ENCODE peak calls at places on chromosomes 11 and 22, in five cellular contexts. O is lower leg skin; E is activated CD4-positive, alpha-beta T cell treated with anti-CD3 and anti-CD28 coated beads, Interleukin-2, amount 50 U/mL, for 1 hour; R is body of pancreas; M is hypothalamus. F is an unnamed sample.

GRCh38 chr11:3091081-3091845 is 34.0 kb upstream of the CARS1 start:
- DNase-seq in O (peak; percentile 85), E (no peak), R (no peak), M (no peak), F (peak; percentile 19)

GRCh38 chr11:131370901-131371790 is 731 bp downstream of the NTM start:
- DNase-seq in O (no peak), E (no peak), R (no peak), M (no peak), F (no peak)

GRCh38 chr11:76166314-76166713 is 40.0 kb downstream of the WNT11 start:
- DNase-seq in O (no peak), E (no peak), R (no peak), M (no peak), F (no peak)

GRCh38 chr11:16759857-16760256 is 21.4 kb downstream of the C11orf58 start:
- DNase-seq in O (no peak), E (no peak), R (no peak), M (no peak), F (no peak)

GRCh38 chr22:37303821-37304274 is 21.5 kb downstream of the CYTH4 start:
- DNase-seq in O (no peak), E (no peak), R (no peak), M (no peak), F (no peak)

GRCh38 chr22:20239951-20240773 is 28.0 kb downstream of the RTN4R start:
- DNase-seq in O (no peak), E (no peak), R (no peak), M (no peak), F (no peak)

GRCh38 chr11:46345131-46345597 is 2.1 kb upstream of the DGKZ start:
- DNase-seq in O (peak; percentile 93), E (no peak), R (no peak), M (no peak), F (no peak)

GRCh38 chr11:111944651-111945051 is 7.5 kb downstream of the DIXDC1 start:
- DNase-seq in O (no peak), E (no peak), R (no peak), M (no peak), F (no peak)

GRCh38 chr11:66002648-66003225 is 434 bp downstream of the BANF1 start:
- DNase-seq in O (no peak), E (no peak), R (peak; percentile 79), M (no peak), F (no peak)

GRCh38 chr11:646214-646613 is 9.1 kb downstream of the DRD4 start:
- DNase-seq in O (no peak), E (no peak), R (no peak), M (no peak), F (no peak)

GRCh38 chr11:20363500-20364411 is at the start of gene HTATIP2:
- DNase-seq in O (peak; percentile 94), E (peak; percentile 67), R (peak; percentile 61), M (no peak), F (no peak)

GRCh38 chr11:78031629-78032028 is 8.6 kb upstream of the KCTD14 start:
- DNase-seq in O (no peak), E (no peak), R (no peak), M (no peak), F (no peak)

GRCh38 chr11:60950933-60951610 is 904 bp downstream of the SLC15A3 start:
- DNase-seq in O (no peak), E (peak; percentile 38), R (no peak), M (no peak), F (no peak)

GRCh38 chr11:58905141-58905715 is 34.1 kb upstream of the GLYATL1 start:
- DNase-seq in O (no peak), E (no peak), R (no peak), M (no peak), F (no peak)

GRCh38 chr11:117045956-117046355 is 52.3 kb downstream of the SIK3 start:
- DNase-seq in O (no peak), E (no peak), R (no peak), M (no peak), F (no peak)

GRCh38 chr22:21816787-21817496 is 50.5 kb downstream of the MAPK1 start:
- DNase-seq in O (no peak), E (peak; percentile 8), R (no peak), M (no peak), F (peak; percentile 11)

GRCh38 chr11:61778920-61779650 is 13.3 kb downstream of the TMEM258 start:
- DNase-seq in O (no peak), E (no peak), R (no peak), M (no peak), F (no peak)

GRCh38 chr22:42388130-42388797 is 43.9 kb downstream of the NFAM1 start:
- DNase-seq in O (no peak), E (no peak), R (peak; percentile 23), M (peak; percentile 41), F (peak; percentile 72)

GRCh38 chr11:116432301-116432700 is 340.5 kb downstream of the BUD13 start:
- DNase-seq in O (no peak), E (no peak), R (no peak), M (no peak), F (no peak)

GRCh38 chr11:93651052-93651451 is 10.4 kb upstream of the CEP295 start:
- DNase-seq in O (no peak), E (no peak), R (no peak), M (no peak), F (no peak)

GRCh38 chr11:45961841-45962240 is 39.4 kb downstream of the LARGE2 start:
- DNase-seq in O (no peak), E (no peak), R (no peak), M (no peak), F (no peak)

GRCh38 chr22:41913040-41913719 is 1.7 kb downstream of the SHISA8 start:
- DNase-seq in O (no peak), E (no peak), R (no peak), M (no peak), F (no peak)

GRCh38 chr22:46758867-46759290 is 3.6 kb upstream of the TBC1D22A start:
- DNase-seq in O (no peak), E (peak; percentile 51), R (peak; percentile 69), M (no peak), F (peak; percentile 47)

GRCh38 chr11:124837491-124837856 is 27.8 kb upstream of the ROBO3 start:
- DNase-seq in O (no peak), E (no peak), R (no peak), M (no peak), F (peak; percentile 11)

GRCh38 chr11:72700026-72700610 is 25.9 kb upstream of the PDE2A start:
- DNase-seq in O (no peak), E (no peak), R (no peak), M (no peak), F (no peak)

GRCh38 chr11:114250993-114251796 is 45.0 kb upstream of the NNMT start:
- DNase-seq in O (no peak), E (no peak), R (no peak), M (no peak), F (no peak)

GRCh38 chr11:61669417-61669816 is 10.8 kb upstream of the DAGLA start:
- DNase-seq in O (no peak), E (no peak), R (no peak), M (no peak), F (no peak)